ENCODE peak calls at places on chromosome 20, in nine cellular contexts. J, Y, S, C, V, N, R, Q and L are unnamed samples.

GRCh38 chr20:3981132-3981452 is 34.3 kb downstream of the RNF24 start:
- DNase-seq in J (no peak), Y (no peak), R (no peak), N (no peak), V (no peak), Q (no peak), S (no peak), C (no peak), L (no peak)

GRCh38 chr20:4173142-4173541 is 157.8 kb upstream of the RNF24 start:
- DNase-seq in Y (no peak), R (no peak), Q (no peak), J (no peak), S (no peak), C (no peak), V (no peak), N (no peak), L (no peak)

GRCh38 chr20:4545526-4545925 is 176.2 kb upstream of the PRND start:
- DNase-seq in C (no peak), Y (no peak), Q (no peak), N (no peak), J (no peak), R (no peak), V (no peak), S (peak), L (peak)

GRCh38 chr20:52105573-52106422 is 85.8 kb downstream of the ZFP64 start:
- DNase-seq in S (peak), V (no peak), R (no peak), Y (no peak), J (peak), Q (peak), C (no peak), N (no peak), L (peak)

GRCh38 chr20:10179574-10180298 is 38.9 kb upstream of the SNAP25 start:
- DNase-seq in J (peak), Y (no peak), V (peak), R (peak), Q (no peak), C (no peak), S (no peak), N (no peak), L (peak)

GRCh38 chr20:51631011-51631950 is 88.8 kb upstream of the NFATC2 start:
- DNase-seq in S (peak), Y (peak), N (no peak), J (no peak), R (peak), C (peak), V (peak), Q (peak), L (peak)

GRCh38 chr20:62143976-62144825 is 632 bp downstream of the SS18L1 start:
- DNase-seq in Q (peak), J (peak), C (peak), Y (no peak), R (no peak), N (peak), S (peak), V (peak), L (peak)

GRCh38 chr20:7924692-7925091 is 15.6 kb downstream of the HAO1 start:
- DNase-seq in V (no peak), Y (peak), C (peak), N (no peak), R (no peak), Q (no peak), S (peak), J (no peak), L (peak)

GRCh38 chr20:1033751-1034419 is 31.8 kb upstream of the RSPO4 start:
- DNase-seq in C (peak), Y (no peak), N (no peak), V (no peak), R (no peak), S (no peak), J (no peak), Q (no peak), L (no peak)

GRCh38 chr20:13788167-13788834 is 3.5 kb downstream of the NDUFAF5 start:
- DNase-seq in N (peak), V (peak), Y (no peak), S (peak), C (peak), R (peak), Q (peak), J (peak), L (peak)

GRCh38 chr20:44734938-44735337 is 10.7 kb upstream of the KCNK15 start:
- DNase-seq in J (peak), R (no peak), C (no peak), Y (no peak), Q (no peak), S (peak), V (no peak), N (no peak), L (peak)

DNA sequence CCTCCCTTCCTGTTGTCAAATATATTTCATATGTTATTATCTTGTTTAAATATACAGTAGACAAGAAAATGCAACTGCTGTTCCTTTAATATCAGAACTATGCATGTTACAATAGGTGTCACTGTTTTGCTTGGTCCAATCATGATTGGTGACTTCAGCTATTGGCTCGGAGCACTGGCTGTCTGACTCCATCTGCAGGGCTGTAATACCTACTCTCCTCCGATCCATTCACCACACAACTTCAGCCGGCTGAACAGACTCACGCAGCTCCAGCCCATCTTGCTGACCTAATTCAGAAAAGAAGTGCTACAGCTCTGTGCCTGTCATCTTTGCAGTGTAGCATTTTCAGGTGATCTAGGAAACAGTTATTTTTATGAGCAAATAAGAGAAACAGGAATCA is at the start of gene BTBD3:
- DNase-seq in V (peak), S (peak), C (no peak), Y (no peak), N (peak), R (no peak), Q (peak), J (no peak), L (peak)
- TF ChIP-seq CTCF in V (no peak), S (no peak), C (no peak), Y (no peak), N (peak), R (no peak), Q (no peak), J (no peak), L (peak)

GRCh38 chr20:2340136-2340535 is 40.6 kb upstream of the TGM6 start:
- DNase-seq in V (no peak), R (no peak), Q (no peak), S (no peak), J (no peak), C (no peak), N (no peak), Y (no peak), L (no peak)
- TF ChIP-seq CTCF in V (no peak), R (no peak), Q (no peak), S (no peak), J (peak), C (no peak), N (no peak), Y (no peak), L (no peak)

DNA sequence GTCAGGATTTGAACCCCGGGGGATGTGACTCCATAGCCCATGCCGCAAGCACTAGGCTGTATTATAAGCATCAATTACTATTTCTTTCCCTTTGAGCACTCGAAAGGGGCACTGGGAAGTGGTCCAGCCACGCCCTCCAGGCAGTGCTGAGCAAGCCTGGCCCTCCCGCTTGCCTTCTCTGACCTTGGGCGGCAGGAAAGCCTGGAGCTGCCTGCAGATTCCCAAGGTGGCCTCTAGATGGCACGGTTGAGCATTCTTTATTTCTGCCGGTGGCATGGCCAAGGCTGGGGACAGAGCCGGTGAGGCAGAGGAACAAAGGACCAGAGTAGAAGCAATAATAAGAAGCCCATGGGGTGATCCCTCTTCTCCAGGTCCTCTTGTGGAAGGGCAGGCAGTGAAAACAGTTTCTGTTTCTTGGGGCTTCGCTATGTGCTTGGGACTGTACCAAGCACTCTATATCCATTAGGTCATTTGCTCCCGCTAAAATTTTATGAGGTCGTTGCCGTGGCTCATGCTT is 32.0 kb downstream of the ARHGAP40 start:
- DNase-seq in N (peak), V (peak), Q (peak), R (peak), C (peak), Y (no peak), S (peak), J (peak), L (peak)
- TF ChIP-seq CTCF in N (peak), V (peak), Q (peak), R (peak), C (peak), Y (peak), S (peak), J (peak), L (peak)

GRCh38 chr20:38961530-38962043 is 557 bp upstream of the DHX35 start:
- DNase-seq in J (peak), N (no peak), R (no peak), Y (no peak), Q (peak), C (peak), V (no peak), S (no peak), L (no peak)

GRCh38 chr20:38962898-38963484 is 847 bp downstream of the DHX35 start:
- DNase-seq in R (no peak), Y (no peak), S (no peak), V (no peak), N (no peak), C (no peak), J (no peak), Q (peak), L (no peak)

GRCh38 chr20:38965264-38965663 is 3.1 kb downstream of the DHX35 start:
- DNase-seq in N (no peak), R (no peak), Y (no peak), C (no peak), S (no peak), V (no peak), J (no peak), Q (no peak), L (no peak)

GRCh38 chr20:38963745-38964144 is 1.6 kb downstream of the DHX35 start:
- DNase-seq in S (no peak), J (no peak), V (no peak), Q (no peak), Y (no peak), C (no peak), R (no peak), N (no peak), L (no peak)

DNA sequence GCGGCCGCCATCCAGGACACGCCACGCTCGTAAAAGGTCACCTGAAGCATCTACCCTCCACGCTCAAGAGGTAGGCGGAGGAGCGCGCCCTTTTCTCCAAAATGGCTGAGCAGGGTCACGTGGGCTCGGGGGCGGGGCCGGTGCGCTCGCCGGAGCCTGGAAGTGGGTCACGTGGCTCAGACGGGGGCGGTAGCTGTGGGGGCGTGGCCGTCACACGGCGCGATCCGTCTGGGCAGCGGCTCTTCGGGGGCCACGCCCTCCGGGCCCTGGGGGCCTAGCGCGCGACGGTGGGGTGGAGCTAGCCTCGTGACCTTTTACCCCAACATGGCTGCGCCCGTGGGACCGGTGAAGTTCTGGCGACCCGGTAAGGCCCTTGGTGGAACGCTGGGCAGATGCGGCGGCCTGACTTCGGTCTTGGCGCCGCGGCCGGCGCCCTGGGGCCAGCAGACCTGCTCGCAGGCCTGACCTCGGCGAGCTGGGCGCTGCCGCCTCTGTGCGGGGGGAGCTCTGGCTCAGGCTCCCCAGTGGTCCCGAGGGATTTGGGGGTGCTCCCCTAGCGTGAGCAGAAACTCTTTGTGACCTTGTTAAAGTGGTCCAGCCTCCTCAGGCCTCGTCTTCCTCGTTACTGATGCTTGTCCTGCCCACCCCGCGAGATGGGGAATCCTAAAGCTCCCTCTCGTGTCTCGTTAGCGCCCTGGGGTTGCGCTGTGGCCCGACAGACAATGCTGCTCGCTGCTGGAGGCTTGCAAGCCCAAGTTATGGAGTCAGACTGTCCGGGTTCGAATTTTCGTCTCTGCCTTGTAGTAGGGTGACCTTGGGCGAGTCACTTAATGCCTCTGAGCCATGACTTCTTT is at the start of gene DHX35:
- DNase-seq in V (peak), C (peak), N (peak), Q (peak), R (peak), Y (peak), S (peak), J (peak), L (peak)
- TF ChIP-seq CTCF in V (peak), C (peak), N (peak), Q (no peak), R (no peak), Y (peak), S (peak), J (no peak), L (peak)

GRCh38 chr20:53580376-53581111 is 13.1 kb downstream of the ZNF217 start:
- DNase-seq in S (no peak), Y (no peak), V (no peak), R (no peak), C (no peak), N (no peak), Q (no peak), J (no peak), L (no peak)
- TF ChIP-seq CTCF in S (no peak), Y (no peak), V (peak), R (no peak), C (no peak), N (no peak), Q (no peak), J (peak), L (peak)

DNA sequence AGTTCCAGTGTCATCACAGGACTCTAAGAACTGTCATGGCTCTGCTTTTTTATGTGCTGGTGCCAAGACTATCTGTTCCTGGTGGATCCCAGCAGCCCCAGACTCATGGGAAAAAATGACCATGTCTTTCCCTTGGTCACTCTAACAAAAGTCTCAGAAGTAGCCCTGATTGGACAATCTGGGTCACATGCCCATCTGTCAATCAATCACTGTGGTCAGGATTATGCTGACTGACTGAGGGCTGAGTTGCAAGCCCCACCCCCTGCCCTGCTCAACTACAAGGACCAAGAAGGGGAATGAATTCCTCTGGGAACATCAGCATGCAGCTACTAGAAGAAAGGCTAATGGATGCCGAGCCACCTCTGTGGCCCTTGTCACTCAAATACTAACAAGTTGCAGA is 91.6 kb downstream of the EDN3 start:
- DNase-seq in J (no peak), C (no peak), N (no peak), R (no peak), Y (no peak), Q (no peak), S (no peak), V (no peak), L (no peak)
- TF ChIP-seq CTCF in J (no peak), C (no peak), N (no peak), R (no peak), Y (no peak), Q (no peak), S (no peak), V (no peak), L (no peak)

DNA sequence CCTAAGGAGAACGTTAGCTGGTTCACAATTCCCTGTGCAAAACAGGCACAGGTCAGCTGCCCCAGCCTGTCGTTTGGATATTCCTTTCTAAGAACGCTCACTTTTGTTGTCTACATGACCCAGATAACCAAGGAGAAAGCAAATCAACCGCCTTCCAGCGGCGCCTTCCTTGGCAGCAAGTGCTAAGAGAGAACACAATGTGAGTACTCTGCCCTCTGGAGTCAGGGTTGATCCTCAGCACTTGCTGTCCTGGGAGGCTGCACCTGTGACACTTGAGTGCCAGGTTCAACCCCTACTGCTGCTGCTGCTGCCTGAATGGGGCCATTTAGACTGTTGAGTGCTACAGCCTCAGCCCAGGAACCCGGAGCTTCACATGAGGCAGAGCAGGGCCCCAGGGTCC is 36.8 kb downstream of the OVOL2 start:
- DNase-seq in Y (no peak), R (no peak), N (no peak), J (no peak), V (no peak), Q (no peak), S (no peak), C (no peak), L (no peak)
- TF ChIP-seq CTCF in Y (no peak), R (no peak), N (no peak), J (no peak), V (no peak), Q (no peak), S (no peak), C (no peak), L (no peak)

GRCh38 chr20:59284470-59284869 is 15.9 kb upstream of the EDN3 start:
- DNase-seq in C (no peak), R (no peak), S (no peak), Q (no peak), N (no peak), J (no peak), Y (no peak), V (no peak), L (no peak)
- TF ChIP-seq CTCF in C (no peak), R (no peak), S (no peak), Q (no peak), N (no peak), J (no peak), Y (no peak), V (no peak), L (no peak)

GRCh38 chr20:47009784-47010183 is 115.1 kb downstream of the EYA2 start:
- DNase-seq in N (no peak), J (no peak), Y (no peak), Q (no peak), S (no peak), V (no peak), C (no peak), R (no peak), L (no peak)

GRCh38 chr20:47008842-47009518 is 114.3 kb downstream of the EYA2 start:
- DNase-seq in C (no peak), V (no peak), N (no peak), Y (no peak), J (no peak), S (no peak), Q (peak), R (no peak), L (no peak)

GRCh38 chr20:47011984-47012383 is 117.3 kb downstream of the EYA2 start:
- DNase-seq in C (no peak), S (no peak), J (no peak), V (no peak), N (no peak), R (no peak), Q (no peak), Y (no peak), L (no peak)

GRCh38 chr20:47016068-47016664 is 121.5 kb downstream of the EYA2 start:
- DNase-seq in S (no peak), C (no peak), Q (no peak), R (no peak), V (no peak), J (no peak), N (no peak), Y (no peak), L (no peak)

DNA sequence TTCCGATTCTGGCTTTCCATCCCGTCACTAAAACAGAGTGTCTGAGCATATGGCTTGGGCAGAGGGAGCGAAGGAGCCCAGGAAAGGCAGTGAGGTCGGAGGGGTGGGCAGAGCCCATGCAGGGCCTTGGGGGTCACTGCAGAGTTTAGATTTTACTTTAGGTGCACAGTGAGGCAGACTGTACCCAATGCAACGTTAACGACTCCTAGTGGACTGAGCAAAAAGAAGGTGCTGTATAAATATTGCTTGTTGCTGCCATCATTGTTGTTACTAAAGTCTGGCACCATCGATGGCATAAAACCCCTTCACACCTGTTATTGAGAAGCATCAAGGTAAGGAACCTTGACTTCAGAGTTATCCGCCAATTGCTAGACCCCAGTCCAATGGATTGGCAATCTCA is 119.0 kb downstream of the EYA2 start:
- DNase-seq in N (no peak), V (no peak), R (no peak), Q (no peak), Y (no peak), J (no peak), S (no peak), C (no peak), L (no peak)
- TF ChIP-seq CTCF in N (no peak), V (no peak), R (no peak), Q (no peak), Y (no peak), J (no peak), S (no peak), C (no peak), L (no peak)